ENCODE peak calls at places on chromosomes 6 and 20, in ten cellular contexts. Z, N, G, O, B, A, W, Q, U and R are unnamed samples.

GRCh38 chr6:54262956-54263355 is 45.3 kb upstream of the TINAG start:
- DNase-seq in Z (no peak), N (no peak), G (no peak), O (no peak), B (no peak), A (no peak), W (no peak), Q (no peak), U (no peak), R (no peak)

GRCh38 chr6:157727629-157728182 is 95.3 kb upstream of the SNX9 start:
- DNase-seq in Z (no peak), N (no peak), G (no peak), O (no peak), B (no peak), A (no peak), W (peak), Q (no peak), U (no peak), R (no peak)

GRCh38 chr6:38198219-38198618 is 378.7 kb downstream of the ZFAND3 start:
- DNase-seq in Z (no peak), N (no peak), G (no peak), O (no peak), B (no peak), A (no peak), W (no peak), Q (no peak), U (no peak), R (no peak)

GRCh38 chr20:55142932-55143331 is 667.5 kb downstream of the DOK5 start:
- DNase-seq in Z (no peak), N (no peak), G (no peak), O (no peak), B (no peak), A (no peak), W (no peak), Q (no peak), U (no peak), R (no peak)

GRCh38 chr6:169075211-169075621 is 178.4 kb downstream of the THBS2 start:
- DNase-seq in Z (peak), N (no peak), G (peak), O (peak), B (no peak), A (no peak), W (no peak), Q (no peak), U (no peak), R (no peak)

GRCh38 chr20:48342822-48343513 is 484.8 kb downstream of the PREX1 start:
- DNase-seq in Z (no peak), N (no peak), G (no peak), O (no peak), B (no peak), A (no peak), W (no peak), Q (no peak), U (no peak), R (no peak)

GRCh38 chr6:64691069-64691468 is 1016.0 kb downstream of the EYS start:
- DNase-seq in Z (no peak), N (no peak), G (no peak), O (no peak), B (no peak), A (no peak), W (no peak), Q (no peak), U (no peak), R (no peak)

GRCh38 chr20:62553136-62553837 is 77.5 kb upstream of the GATA5 start:
- DNase-seq in Z (no peak), N (no peak), G (no peak), O (no peak), B (no peak), A (no peak), W (no peak), Q (no peak), U (no peak), R (no peak)

GRCh38 chr20:12306107-12306506 is 388.4 kb downstream of the BTBD3 start:
- DNase-seq in Z (no peak), N (no peak), G (no peak), O (no peak), B (no peak), A (no peak), W (no peak), Q (no peak), U (no peak), R (no peak)

GRCh38 chr6:10101551-10102252 is 313.2 kb downstream of the TFAP2A start:
- DNase-seq in Z (no peak), N (no peak), G (no peak), O (no peak), B (no peak), A (no peak), W (no peak), Q (no peak), U (no peak), R (no peak)

GRCh38 chr6:146028250-146028789 is 542 bp upstream of the GRM1 start:
- DNase-seq in Z (no peak), N (no peak), G (no peak), O (peak), B (peak), A (peak), W (peak), Q (peak), U (peak), R (peak)

GRCh38 chr6:169568314-169569087 is 133.3 kb downstream of the WDR27 start:
- DNase-seq in Z (no peak), N (no peak), G (no peak), O (no peak), B (no peak), A (no peak), W (no peak), Q (no peak), U (no peak), R (no peak)

GRCh38 chr6:28402197-28402596 is 2.6 kb upstream of the ZSCAN12 start:
- DNase-seq in Z (no peak), N (no peak), G (no peak), O (no peak), B (no peak), A (no peak), W (no peak), Q (no peak), U (no peak), R (no peak)

GRCh38 chr6:28400122-28400451 is 540 bp upstream of the ZSCAN12 start:
- DNase-seq in Z (no peak), N (no peak), G (no peak), O (no peak), B (no peak), A (no peak), W (no peak), Q (no peak), U (no peak), R (no peak)

GRCh38 chr6:28395918-28396317 is 3.6 kb downstream of the ZSCAN12 start:
- DNase-seq in Z (no peak), N (no peak), G (no peak), O (no peak), B (no peak), A (no peak), W (no peak), Q (no peak), U (no peak), R (no peak)

GRCh38 chr6:28401172-28401571 is 1.6 kb upstream of the ZSCAN12 start:
- DNase-seq in Z (no peak), N (no peak), G (no peak), O (peak), B (no peak), A (no peak), W (no peak), Q (no peak), U (no peak), R (peak)

DNA sequence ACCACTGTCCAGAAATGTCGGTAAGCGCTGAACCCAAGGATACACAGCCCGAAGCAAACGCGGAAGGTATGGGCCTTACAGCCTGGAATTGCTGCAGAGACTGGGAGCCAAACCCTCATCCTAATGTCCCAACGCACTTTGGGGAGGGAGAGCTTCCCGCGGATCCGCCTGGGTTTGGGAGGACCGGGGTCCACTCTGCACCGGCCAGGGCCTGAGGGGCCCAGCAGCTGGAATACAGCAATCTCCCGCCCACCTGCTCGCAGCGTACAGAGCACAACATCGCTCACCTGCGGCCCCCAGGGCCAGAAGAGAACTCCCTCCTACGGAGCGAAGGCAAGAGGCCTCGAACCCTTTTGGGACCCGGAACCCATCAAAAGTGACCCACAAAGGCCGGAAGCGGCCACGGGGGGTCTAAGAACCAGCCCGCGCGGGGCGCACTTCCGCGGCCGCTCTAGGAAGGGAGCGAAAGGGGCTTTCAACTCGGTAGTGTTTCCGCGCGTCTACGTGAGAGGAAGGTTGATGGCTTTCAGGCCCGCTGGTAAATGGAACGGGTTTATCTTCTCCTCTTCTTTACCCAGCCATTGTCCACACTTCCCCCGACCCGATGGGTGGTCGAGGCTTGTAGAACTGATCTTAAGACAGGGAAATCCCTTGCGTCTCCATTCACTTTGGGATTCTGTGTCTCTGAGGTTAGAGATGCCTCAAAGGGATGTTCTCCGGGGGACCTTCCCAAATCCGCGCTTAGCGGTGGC is at the start of gene ZSCAN12:
- DNase-seq in Z (peak), N (no peak), G (peak), O (peak), B (peak), A (peak), W (peak), Q (peak), U (peak), R (peak)
- TF ChIP-seq POLR2A in Z (no peak), N (no peak), G (no peak), O (peak), B (peak), A (peak), W (peak), Q (peak), U (peak), R (peak)

GRCh38 chr6:79031821-79032590 is 46.0 kb downstream of the PHIP start:
- DNase-seq in Z (no peak), N (no peak), G (no peak), O (peak), B (no peak), A (no peak), W (no peak), Q (no peak), U (no peak), R (no peak)
- TF ChIP-seq POLR2A in Z (no peak), N (no peak), G (no peak), O (no peak), B (no peak), A (no peak), W (no peak), Q (no peak), U (no peak), R (no peak)

DNA sequence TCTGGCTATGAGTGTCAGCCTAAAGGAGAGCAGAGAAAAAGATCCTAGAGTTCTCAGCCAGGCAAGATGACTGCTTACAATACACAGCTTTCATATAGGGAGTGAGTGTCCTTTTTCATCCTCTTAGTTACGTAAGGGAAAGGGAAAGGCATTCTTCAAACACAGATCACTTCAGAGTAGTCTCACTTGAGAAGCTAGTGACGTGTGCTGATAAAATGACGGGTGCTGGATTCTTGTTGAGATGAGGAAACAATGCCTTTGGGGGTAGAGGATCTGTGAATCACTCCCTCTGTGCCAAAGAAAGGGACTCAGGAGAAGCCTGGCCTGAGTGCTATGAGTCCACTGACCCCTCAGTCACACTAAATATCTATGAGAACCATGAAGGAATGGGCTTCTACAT is 117.3 kb downstream of the QRSL1 start:
- DNase-seq in Z (no peak), N (no peak), G (no peak), O (peak), B (no peak), A (no peak), W (peak), Q (peak), U (no peak), R (no peak)
- TF ChIP-seq POLR2A in Z (no peak), N (no peak), G (no peak), O (no peak), B (no peak), A (no peak), W (no peak), Q (no peak), U (no peak), R (no peak)

DNA sequence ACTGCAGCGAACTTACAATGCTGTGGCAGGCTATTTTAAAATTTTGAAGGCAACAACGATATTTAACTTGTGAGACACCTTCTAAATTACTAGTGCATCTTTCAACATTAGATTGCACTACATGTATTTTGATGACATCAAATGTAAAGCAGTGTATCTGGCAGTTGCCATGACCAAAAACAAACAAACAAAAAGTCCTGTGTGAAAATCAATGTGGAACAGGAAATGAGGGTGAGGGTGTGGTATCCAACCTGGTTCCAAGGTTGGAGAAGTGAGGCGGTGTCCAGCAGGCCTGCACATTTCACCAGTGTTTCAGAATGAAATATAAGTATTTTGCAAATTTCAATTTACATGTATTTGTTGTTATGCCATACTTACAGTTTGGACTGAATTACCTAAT is 112.0 kb downstream of the LAMP5 start:
- DNase-seq in Z (no peak), N (no peak), G (no peak), O (no peak), B (no peak), A (no peak), W (no peak), Q (no peak), U (no peak), R (no peak)
- TF ChIP-seq POLR2A in Z (no peak), N (no peak), G (no peak), O (no peak), B (no peak), A (no peak), W (no peak), Q (no peak), U (no peak), R (no peak)

GRCh38 chr6:150068173-150068785 is 642 bp downstream of the ULBP3 start:
- DNase-seq in Z (no peak), N (no peak), G (no peak), O (no peak), B (no peak), A (no peak), W (no peak), Q (no peak), U (peak), R (no peak)

GRCh38 chr6:150069707-150070106 is 786 bp upstream of the ULBP3 start:
- DNase-seq in Z (no peak), N (no peak), G (no peak), O (no peak), B (peak), A (no peak), W (no peak), Q (no peak), U (no peak), R (no peak)

GRCh38 chr6:150072201-150072600 is 3.3 kb upstream of the ULBP3 start:
- DNase-seq in Z (no peak), N (peak), G (peak), O (peak), B (peak), A (no peak), W (peak), Q (peak), U (no peak), R (no peak)

GRCh38 chr6:150070236-150070860 is 1.4 kb upstream of the ULBP3 start:
- DNase-seq in Z (no peak), N (no peak), G (no peak), O (no peak), B (no peak), A (no peak), W (no peak), Q (no peak), U (no peak), R (no peak)

GRCh38 chr6:150068786-150069648 is at the start of gene ULBP3:
- DNase-seq in Z (peak), N (peak), G (peak), O (peak), B (peak), A (peak), W (peak), Q (peak), U (peak), R (peak)
- TF ChIP-seq POLR2A in Z (peak), N (peak), G (peak), O (peak), B (peak), A (no peak), W (no peak), Q (peak), U (peak), R (no peak)

GRCh38 chr20:44745122-44745521 is 543 bp upstream of the KCNK15 start:
- DNase-seq in Z (no peak), N (no peak), G (no peak), O (no peak), B (no peak), A (no peak), W (no peak), Q (no peak), U (no peak), R (no peak)

GRCh38 chr20:44747166-44748004 is 1.7 kb downstream of the KCNK15 start:
- DNase-seq in Z (peak), N (peak), G (peak), O (peak), B (peak), A (peak), W (peak), Q (peak), U (peak), R (peak)

GRCh38 chr20:44743916-44744655 is 1.6 kb upstream of the KCNK15 start:
- DNase-seq in Z (no peak), N (no peak), G (no peak), O (no peak), B (no peak), A (no peak), W (no peak), Q (no peak), U (no peak), R (no peak)

GRCh38 chr20:44746367-44747165 is 901 bp downstream of the KCNK15 start:
- DNase-seq in Z (no peak), N (no peak), G (no peak), O (no peak), B (no peak), A (no peak), W (no peak), Q (no peak), U (no peak), R (no peak)

DNA sequence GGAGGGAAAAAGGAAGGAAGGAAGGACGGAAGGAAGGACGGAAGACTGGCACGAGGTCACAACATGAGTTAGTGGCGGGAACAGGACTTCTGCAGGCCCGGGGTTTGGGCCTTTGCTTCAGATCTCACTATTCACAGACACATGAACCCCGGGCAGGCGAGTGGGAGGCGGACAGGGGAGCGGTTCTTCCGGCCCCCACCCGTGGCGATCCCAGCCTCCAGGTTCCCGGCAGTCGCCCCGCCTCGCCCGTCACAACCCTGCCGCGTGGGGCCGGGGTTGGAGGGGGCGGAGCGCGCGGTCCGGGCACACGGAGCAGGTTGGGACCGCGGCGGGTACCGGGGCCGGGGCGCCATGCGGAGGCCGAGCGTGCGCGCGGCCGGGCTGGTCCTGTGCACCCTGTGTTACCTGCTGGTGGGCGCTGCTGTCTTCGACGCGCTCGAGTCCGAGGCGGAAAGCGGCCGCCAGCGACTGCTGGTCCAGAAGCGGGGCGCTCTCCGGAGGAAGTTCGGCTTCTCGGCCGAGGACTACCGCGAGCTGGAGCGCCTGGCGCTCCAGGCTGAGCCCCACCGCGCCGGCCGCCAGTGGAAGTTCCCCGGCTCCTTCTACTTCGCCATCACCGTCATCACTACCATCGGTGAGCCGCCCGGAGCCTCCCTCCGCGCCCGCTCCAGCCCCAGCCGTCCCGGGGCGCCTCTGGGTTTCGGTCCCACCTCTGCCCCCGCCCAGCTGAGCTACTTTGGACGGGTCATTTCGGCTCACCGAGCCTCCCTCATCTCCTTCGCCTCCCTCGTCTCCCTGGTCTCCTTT is at the start of gene KCNK15:
- DNase-seq in Z (peak), N (no peak), G (peak), O (peak), B (peak), A (peak), W (no peak), Q (no peak), U (no peak), R (no peak)
- TF ChIP-seq POLR2A in Z (peak), N (no peak), G (no peak), O (no peak), B (no peak), A (no peak), W (no peak), Q (no peak), U (no peak), R (no peak)